ENCODE peak calls at places on chromosomes 4 and X, in four cellular contexts. E is H1, Z is HepG2, R is sigmoid colon. H is an unnamed sample.

GRCh38 chr4:137213372-137214173 is 318.7 kb downstream of the PCDH18 start:
- DNase-seq in R (no peak), Z (no peak), E (no peak), H (no peak)

GRCh38 chr4:54586343-54586953 is 71.3 kb upstream of the KIT start:
- DNase-seq in E (no peak), Z (no peak), R (no peak), H (no peak)

GRCh38 chr4:13852411-13852810 is 224.9 kb upstream of the BOD1L1 start:
- DNase-seq in Z (no peak), E (no peak), R (no peak), H (no peak)

GRCh38 chr4:3709061-3709845 is 56.9 kb upstream of the ADRA2C start:
- DNase-seq in R (no peak), E (no peak), Z (no peak), H (no peak)

GRCh38 chrX:31228415-31228832 is 156.6 kb upstream of the FTHL17 start:
- DNase-seq in Z (no peak), E (no peak), R (peak; percentile 66), H (no peak)

GRCh38 chrX:124344246-124344645 is 2.1 kb upstream of the SH2D1A start:
- DNase-seq in E (no peak), Z (no peak), R (no peak), H (no peak)

GRCh38 chr4:101724093-101724492 is 66.4 kb upstream of the BANK1 start:
- DNase-seq in R (no peak), E (no peak), Z (no peak), H (no peak)

GRCh38 chr4:188714488-188714887 is 575.2 kb downstream of the TRIML1 start:
- DNase-seq in E (no peak), R (no peak), Z (no peak), H (no peak)

GRCh38 chr4:7434141-7434765 is 477 bp downstream of the PSAPL1 start:
- DNase-seq in E (no peak), Z (no peak), R (no peak), H (no peak)

GRCh38 chr4:132642196-132642817 is 506.8 kb upstream of the PCDH10 start:
- DNase-seq in R (no peak), Z (peak; percentile 20), E (peak; percentile 51), H (no peak)

GRCh38 chr4:177554966-177555574 is 112.8 kb upstream of the AGA start:
- DNase-seq in Z (no peak), E (peak; percentile 50), R (no peak), H (no peak)

GRCh38 chr4:26420903-26421302 is 69.4 kb downstream of the CCKAR start:
- DNase-seq in Z (no peak), E (no peak), R (no peak), H (peak; percentile 38)

GRCh38 chrX:49186125-49187027 is at the start of gene PRICKLE3:
- DNase-seq in E (peak; percentile 84), R (peak; percentile 92), Z (peak; percentile 61), H (peak; percentile 80)

GRCh38 chr4:23374280-23374679 is 515.6 kb downstream of the PPARGC1A start:
- DNase-seq in Z (no peak), E (no peak), R (no peak), H (no peak)

GRCh38 chr4:182883351-182883750 is 33.8 kb downstream of the DCTD start:
- DNase-seq in R (peak; percentile 8), Z (no peak), E (no peak), H (no peak)

GRCh38 chr4:24417206-24417605 is 167.1 kb downstream of the DHX15 start:
- DNase-seq in Z (no peak), E (no peak), R (no peak), H (no peak)

GRCh38 chrX:85243155-85243554 is 424 bp downstream of the SATL1 start:
- DNase-seq in Z (no peak), R (no peak), E (no peak), H (no peak)

GRCh38 chr4:137755033-137755471 is 222.8 kb upstream of the PCDH18 start:
- DNase-seq in R (no peak), E (no peak), Z (no peak), H (no peak)

GRCh38 chr4:54085284-54085683 is 14.7 kb upstream of the GSX2 start:
- DNase-seq in E (no peak), R (no peak), Z (peak; percentile 91), H (no peak)

GRCh38 chrX:51825432-51825831 is 68.0 kb upstream of the MAGED1 start:
- DNase-seq in Z (no peak), R (no peak), E (no peak), H (no peak)

GRCh38 chr4:108135549-108136209 is 33.1 kb downstream of the LEF1 start:
- DNase-seq in E (peak; percentile 71), Z (no peak), R (no peak), H (peak; percentile 15)

GRCh38 chr4:88107406-88108107 is 50.9 kb downstream of the ABCG2 start:
- DNase-seq in Z (peak; percentile 99), R (no peak), E (no peak), H (no peak)

GRCh38 chrX:15310117-15310516 is 5.3 kb downstream of the ASB11 start:
- DNase-seq in E (no peak), R (no peak), Z (no peak), H (peak; percentile 18)

GRCh38 chrX:129654652-129655546 is at the start of gene APLN:
- DNase-seq in E (peak; percentile 54), Z (no peak), R (no peak), H (no peak)

GRCh38 chrX:50747471-50747900 is 66.5 kb downstream of the SHROOM4 start:
- DNase-seq in E (no peak), R (no peak), Z (peak; percentile 3), H (no peak)

GRCh38 chrX:155188786-155189185 is 27.5 kb upstream of the VBP1 start:
- DNase-seq in E (no peak), R (no peak), Z (no peak), H (no peak)

GRCh38 chrX:97563531-97564133 is 679.9 kb downstream of the RPA4 start:
- DNase-seq in Z (peak; percentile 9), R (peak; percentile 65), E (no peak), H (peak; percentile 4)

GRCh38 chrX:133045986-133046385 is 50.9 kb downstream of the USP26 start:
- DNase-seq in E (no peak), R (no peak), Z (peak; percentile 2), H (no peak)

DNA sequence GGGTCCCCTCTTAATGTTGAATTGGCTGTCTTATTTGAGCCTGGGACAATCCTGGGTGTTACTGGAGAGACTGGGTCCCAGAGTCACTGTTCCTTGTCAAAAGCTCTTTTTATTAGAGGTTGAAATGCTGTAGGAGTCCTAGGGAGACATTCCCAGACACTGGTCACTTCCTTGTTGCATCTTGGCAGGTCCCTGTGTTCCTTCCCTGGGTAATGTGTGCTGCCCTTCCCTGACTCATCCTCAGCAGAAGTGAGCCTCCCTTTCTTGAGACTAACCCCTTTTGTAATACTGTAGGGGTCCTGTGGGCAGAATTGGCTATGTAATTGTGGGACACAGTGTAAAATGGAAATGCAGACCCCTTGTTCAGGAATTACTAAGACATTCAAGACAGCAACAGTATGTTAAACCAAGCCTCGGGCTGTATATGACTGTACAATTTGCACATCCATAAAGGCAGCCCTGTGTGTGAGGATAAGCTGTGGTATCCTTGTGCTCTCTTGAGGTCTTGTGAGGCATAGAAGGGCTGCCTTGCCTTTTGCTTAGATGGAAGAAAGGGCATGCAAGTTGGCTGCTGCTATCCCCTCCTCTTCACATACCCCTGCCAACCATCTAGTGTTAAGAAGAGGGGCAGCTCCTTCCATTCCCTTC is 53.5 kb downstream of the DCLK2 start:
- DNase-seq in Z (no peak), E (no peak), R (no peak), H (no peak)
- H3K4me1 ChIP-seq in Z (no peaks in the 10 kb centered on the region), E (no peaks in the 10 kb centered on the region), R (peaks cover 28% of the 10 kb centered on the region), H (no peaks in the 10 kb centered on the region)

DNA sequence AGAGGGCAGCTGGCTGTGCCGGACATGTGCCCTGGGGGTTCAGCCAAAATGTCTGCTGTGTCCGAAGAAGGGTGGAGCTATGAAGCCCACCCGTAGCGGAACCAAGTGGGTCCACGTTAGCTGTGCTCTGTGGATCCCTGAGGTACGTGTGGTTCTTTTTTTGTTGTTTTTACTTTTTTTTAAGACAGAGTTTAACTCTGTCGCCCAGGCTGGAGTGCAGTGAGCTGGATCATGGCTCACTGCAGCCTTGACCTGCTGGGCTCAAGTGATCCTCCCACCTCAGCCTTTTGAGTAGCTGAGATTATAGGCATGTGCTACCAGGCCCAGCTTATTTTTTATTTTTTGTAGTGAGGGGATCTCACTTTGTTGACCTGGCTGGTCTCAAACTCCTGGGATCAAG is 46.2 kb downstream of the JADE1 start:
- DNase-seq in E (peak; percentile 35), Z (no peak), R (no peak), H (no peak)
- H3K36me3 ChIP-seq in E (peaks cover 67% of the 10 kb centered on the region), Z (peaks cover 43% of the 10 kb centered on the region), R (peaks cover 85% of the 10 kb centered on the region), H (peaks cover 12% of the 10 kb centered on the region)

GRCh38 chr4:186767794-186768193 is 44.1 kb upstream of the FAT1 start:
- DNase-seq in E (no peak), Z (no peak), R (no peak), H (no peak)

GRCh38 chr4:186765673-186766546 is 42.3 kb upstream of the FAT1 start:
- DNase-seq in E (no peak), Z (peak; percentile 98), R (no peak), H (no peak)

GRCh38 chr4:186762865-186763264 is 39.2 kb upstream of the FAT1 start:
- DNase-seq in R (no peak), E (no peak), Z (no peak), H (no peak)

GRCh38 chr4:186764457-186764856 is 40.8 kb upstream of the FAT1 start:
- DNase-seq in R (no peak), E (no peak), Z (no peak), H (no peak)

GRCh38 chr4:186765138-186765537 is 41.5 kb upstream of the FAT1 start:
- DNase-seq in R (no peak), E (peak; percentile 48), Z (peak; percentile 73), H (no peak)
- TF ChIP-seq POLR2AphosphoS5 in R (no peak), E (no peak), Z (no peak), H (no peak)

GRCh38 chr4:53014368-53014767 is 152.3 kb downstream of the RASL11B start:
- DNase-seq in Z (no peak), E (no peak), R (no peak), H (no peak)
- H3K4me1 ChIP-seq in Z (peaks cover 35% of the 10 kb centered on the region), E (no peaks in the 10 kb centered on the region), R (peaks cover 40% of the 10 kb centered on the region), H (peaks cover 4% of the 10 kb centered on the region)

GRCh38 chr4:153622093-153622492 is 62.0 kb upstream of the TLR2 start:
- DNase-seq in E (no peak), Z (no peak), R (no peak), H (no peak)

GRCh38 chr4:153619811-153620210 is 64.3 kb upstream of the TLR2 start:
- DNase-seq in E (no peak), R (no peak), Z (no peak), H (no peak)

GRCh38 chr4:153620352-153620751 is 63.7 kb upstream of the TLR2 start:
- DNase-seq in E (no peak), R (no peak), Z (no peak), H (no peak)

GRCh38 chr4:153622778-153623240 is 61.3 kb upstream of the TLR2 start:
- DNase-seq in R (no peak), Z (no peak), E (no peak), H (no peak)

GRCh38 chr4:153623491-153623890 is 60.6 kb upstream of the TLR2 start:
- DNase-seq in R (no peak), Z (no peak), E (no peak), H (no peak)
- H3K36me3 ChIP-seq in R (peaks cover 77% of the 10 kb centered on the region), Z (no peaks in the 10 kb centered on the region), E (peaks cover 2% of the 10 kb centered on the region), H (peaks cover 5% of the 10 kb centered on the region)

GRCh38 chr4:76199664-76200211 is 13.9 kb downstream of the SCARB2 start:
- DNase-seq in R (no peak), Z (no peak), E (no peak), H (no peak)
- TF ChIP-seq POLR2AphosphoS5 in R (no peak), Z (no peak), E (no peak), H (no peak)

H was measured in prostate gland.